ENCODE peak calls at places on chromosomes 3 and 15, in ten cellular contexts. E is activated CD8-positive, alpha-beta T cell treated with anti-CD3 and anti-CD28 coated beads, Interleukin-2, amount 10 ng/mL, durations not matched to agents 7 days and 5 days; P is pancreas; Y is left lung; S is activated T-cell treated with anti-CD3 and anti-CD28 coated beads, Interleukin-2, amount 50 U/mL, for 72 hours; D is natural killer cell; M is activated B cell treated with CpG ODN at 0.5 μM for 24 hours; H is left colon; W is right cardiac atrium; U is DND-41. F is an unnamed sample.

GRCh38 chr3:8166013-8166412 is 335.6 kb upstream of the LMCD1 start:
- ATAC-seq in Y (no peak), W (no peak), S (no peak), D (no peak), M (no peak), P (no peak), H (no peak), E (no peak), U (no peak), F (no peak)

GRCh38 chr15:55277116-55277564 is 12.5 kb downstream of the RAB27A start:
- ATAC-seq in W (no peak), M (peak), H (peak), U (peak), Y (no peak), P (no peak), E (peak), D (peak), S (peak), F (no peak)

GRCh38 chr3:46061887-46062286 is 34.6 kb upstream of the XCR1 start:
- ATAC-seq in U (no peak), E (no peak), S (no peak), H (no peak), W (no peak), D (no peak), P (no peak), M (no peak), Y (no peak), F (no peak)

GRCh38 chr15:22808240-22808639 is 21.8 kb downstream of the NIPA1 start:
- ATAC-seq in M (no peak), S (no peak), P (peak), H (peak), Y (no peak), D (no peak), E (no peak), U (no peak), W (no peak), F (no peak)

GRCh38 chr3:188900421-188900941 is 271.3 kb upstream of the TPRG1 start:
- ATAC-seq in W (peak), M (no peak), U (no peak), S (no peak), E (no peak), Y (peak), D (no peak), P (peak), H (no peak), F (peak)

GRCh38 chr15:54803987-54804386 is 392.8 kb downstream of the RSL24D1 start:
- ATAC-seq in H (no peak), M (no peak), S (no peak), D (no peak), E (no peak), U (no peak), P (no peak), W (no peak), Y (no peak), F (no peak)

GRCh38 chr15:83082730-83083386 is 15.8 kb upstream of the BTBD1 start:
- ATAC-seq in S (no peak), D (no peak), H (no peak), W (no peak), E (no peak), Y (no peak), M (no peak), P (no peak), U (no peak), F (no peak)

GRCh38 chr3:53258600-53259426 is 3.0 kb upstream of the TKT start:
- ATAC-seq in M (no peak), W (no peak), E (no peak), D (no peak), S (no peak), H (no peak), U (no peak), P (no peak), Y (no peak), F (no peak)

GRCh38 chr3:193744822-193745684 is 152.0 kb downstream of the OPA1 start:
- ATAC-seq in E (no peak), M (no peak), H (no peak), W (peak), D (no peak), S (no peak), Y (peak), U (no peak), P (peak), F (no peak)

GRCh38 chr3:188396900-188397299 is 242.9 kb downstream of the LPP start:
- ATAC-seq in D (no peak), U (no peak), H (peak), P (peak), E (no peak), Y (no peak), W (no peak), S (no peak), M (no peak), F (no peak)

GRCh38 chr15:98612490-98613110 is 35.7 kb upstream of the IGF1R start:
- ATAC-seq in D (no peak), W (no peak), H (no peak), U (peak), Y (no peak), P (peak), M (no peak), E (peak), S (no peak), F (no peak)

GRCh38 chr3:100083209-100083608 is 31.1 kb downstream of the FILIP1L start:
- ATAC-seq in E (no peak), U (no peak), S (no peak), M (no peak), D (no peak), Y (no peak), W (no peak), H (no peak), P (no peak), F (no peak)

GRCh38 chr3:101819649-101820202 is 29.6 kb upstream of the NFKBIZ start:
- ATAC-seq in S (peak), W (no peak), E (no peak), M (peak), H (no peak), U (no peak), Y (no peak), P (no peak), D (no peak), F (no peak)

GRCh38 chr3:44989636-44990373 is 13.8 kb downstream of the EXOSC7 start:
- ATAC-seq in S (no peak), U (no peak), P (no peak), D (no peak), E (no peak), Y (peak), W (no peak), H (no peak), M (no peak), F (no peak)

GRCh38 chr3:36063992-36064391 is 316.3 kb upstream of the STAC start:
- ATAC-seq in Y (no peak), M (no peak), E (no peak), D (no peak), U (no peak), W (no peak), S (no peak), P (no peak), H (no peak), F (no peak)

GRCh38 chr3:73508330-73508954 is 116.3 kb downstream of the PDZRN3 start:
- ATAC-seq in Y (peak), S (no peak), H (peak), E (no peak), M (no peak), W (peak), U (peak), D (no peak), P (peak), F (peak)